ENCODE peak calls at places on chromosomes 4 and X, in six cellular contexts. I, X, Q, J, C and G are unnamed samples.

GRCh38 chrX:46758163-46758955 is 559 bp downstream of the SLC9A7 start:
- DNase-seq in X (no peak), J (no peak), C (no peak), I (peak; percentile 14), Q (peak; percentile 18), G (no peak)

GRCh38 chr4:53671757-53672156 is 80.5 kb upstream of the LNX1 start:
- DNase-seq in Q (no peak), J (no peak), I (peak; percentile 24), C (no peak), X (no peak), G (no peak)

GRCh38 chrX:135382260-135382659 is 39.5 kb upstream of the SMIM10L2A start:
- DNase-seq in C (peak; percentile 61), I (no peak), J (no peak), Q (no peak), X (no peak), G (no peak)

GRCh38 chr4:133776961-133777360 is 424.6 kb downstream of the PABPC4L start:
- DNase-seq in X (no peak), Q (no peak), J (no peak), I (no peak), C (no peak), G (no peak)

GRCh38 chr4:27791640-27792039 is 931.0 kb downstream of the STIM2 start:
- DNase-seq in Q (no peak), J (peak; percentile 84), I (no peak), C (peak; percentile 43), X (no peak), G (no peak)

GRCh38 chrX:40326186-40326965 is 228.6 kb upstream of the BCOR start:
- DNase-seq in J (no peak), X (no peak), Q (no peak), I (no peak), C (no peak), G (no peak)

GRCh38 chr4:2938906-2939305 is 24.3 kb downstream of the NOP14 start:
- DNase-seq in I (no peak), C (no peak), Q (no peak), J (no peak), X (peak; percentile 30), G (no peak)

GRCh38 chr4:166143227-166143626 is 270.2 kb downstream of the TLL1 start:
- DNase-seq in J (peak; percentile 11), I (no peak), C (peak; percentile 13), X (no peak), Q (no peak), G (no peak)

GRCh38 chr4:56742080-56742871 is 61.2 kb upstream of the HOPX start:
- DNase-seq in Q (no peak), C (no peak), I (no peak), X (no peak), J (peak; percentile 38), G (no peak)

GRCh38 chrX:40003982-40004535 is 93.7 kb downstream of the BCOR start:
- DNase-seq in X (no peak), I (no peak), Q (peak; percentile 40), C (no peak), J (no peak), G (no peak)

GRCh38 chr4:1967512-1968149 is 41.1 kb downstream of the NELFA start:
- DNase-seq in C (peak; percentile 11), I (no peak), J (peak; percentile 25), Q (no peak), X (no peak), G (no peak)

GRCh38 chr4:148795156-148795864 is 353.1 kb upstream of the NR3C2 start:
- DNase-seq in J (no peak), X (no peak), C (peak; percentile 83), Q (peak; percentile 56), I (peak; percentile 66), G (no peak)

GRCh38 chr4:90536408-90536807 is 409.2 kb downstream of the CCSER1 start:
- DNase-seq in X (no peak), C (no peak), J (no peak), I (no peak), Q (no peak), G (no peak)

GRCh38 chrX:10467793-10468192 is 152.6 kb downstream of the MID1 start:
- DNase-seq in X (no peak), I (no peak), Q (no peak), J (peak; percentile 29), C (peak; percentile 54), G (no peak)

GRCh38 chr4:173318648-173319211 is 15.4 kb downstream of the HMGB2 start:
- DNase-seq in Q (peak; percentile 35), X (no peak), I (peak; percentile 41), J (peak; percentile 70), C (peak; percentile 77), G (no peak)
- TF ChIP-seq CTCF in Q (no peak), X (peak; percentile 51), I (peak; percentile 21), J (peak; percentile 35), C (peak; percentile 17), G (no peak)

DNA sequence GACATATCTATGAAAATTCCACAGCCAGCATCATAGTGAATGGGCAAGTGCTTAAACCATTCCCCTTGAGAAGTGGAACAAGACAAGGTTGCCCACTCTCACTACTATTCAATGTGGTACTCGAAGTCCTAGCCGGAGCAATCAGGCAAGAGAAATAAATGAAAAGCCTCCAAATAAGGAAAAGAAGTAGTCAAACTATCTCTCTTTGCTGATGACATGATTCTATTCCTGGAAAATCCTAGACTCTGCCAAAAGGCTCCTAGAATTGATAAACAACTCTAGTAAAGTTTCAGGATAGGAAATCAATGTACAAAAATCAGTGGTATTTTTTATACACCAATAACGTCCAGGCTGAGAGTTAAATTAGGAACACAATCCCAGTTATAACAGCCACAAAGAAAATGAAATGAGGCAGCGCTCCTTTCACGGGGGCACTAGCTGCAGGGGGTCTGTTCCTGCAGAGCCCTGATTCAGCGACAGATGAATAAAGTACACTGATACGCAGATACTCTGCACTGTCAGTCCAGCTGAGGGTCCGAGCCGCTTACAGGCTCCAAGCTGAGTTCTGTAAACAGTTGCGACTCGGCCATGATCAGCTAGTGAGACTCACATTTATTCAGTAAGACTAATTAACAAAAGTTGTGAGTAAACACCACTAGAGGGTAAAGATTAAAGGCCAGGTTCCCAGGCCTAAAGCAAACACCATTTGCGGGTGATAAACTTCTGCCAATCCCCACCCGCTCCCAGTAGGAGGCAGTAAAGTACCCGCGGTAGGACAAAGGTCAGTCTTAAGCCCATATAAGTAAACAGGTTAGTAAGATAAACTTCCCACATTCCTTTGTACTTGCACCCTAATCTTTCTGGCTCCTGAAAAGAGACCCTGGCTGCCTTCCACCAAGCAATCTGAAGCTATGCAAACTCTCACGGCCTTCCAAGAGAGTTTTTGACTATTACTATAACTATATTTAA is 290.6 kb upstream of the GRID2 start:
- DNase-seq in Q (peak; percentile 76), J (no peak), X (peak; percentile 54), C (no peak), I (peak; percentile 1), G (no peak)
- TF ChIP-seq CTCF in Q (peak; percentile 79), J (no peak), X (peak; percentile 28), C (peak; percentile 0), I (peak; percentile 18), G (no peak)

GRCh38 chr4:155748039-155748438 is 10.8 kb upstream of the GUCY1B1 start:
- DNase-seq in C (no peak), I (no peak), Q (peak; percentile 10), J (no peak), X (no peak), G (no peak)

GRCh38 chr4:155745984-155746383 is 12.8 kb upstream of the GUCY1B1 start:
- DNase-seq in J (peak; percentile 88), C (no peak), X (no peak), Q (no peak), I (no peak), G (no peak)

GRCh38 chr4:155741546-155741945 is 17.3 kb upstream of the GUCY1B1 start:
- DNase-seq in Q (no peak), I (no peak), C (no peak), J (no peak), X (no peak), G (no peak)

GRCh38 chr4:155738548-155738947 is 20.3 kb upstream of the GUCY1B1 start:
- DNase-seq in C (no peak), Q (no peak), J (peak; percentile 95), X (no peak), I (no peak), G (no peak)

DNA sequence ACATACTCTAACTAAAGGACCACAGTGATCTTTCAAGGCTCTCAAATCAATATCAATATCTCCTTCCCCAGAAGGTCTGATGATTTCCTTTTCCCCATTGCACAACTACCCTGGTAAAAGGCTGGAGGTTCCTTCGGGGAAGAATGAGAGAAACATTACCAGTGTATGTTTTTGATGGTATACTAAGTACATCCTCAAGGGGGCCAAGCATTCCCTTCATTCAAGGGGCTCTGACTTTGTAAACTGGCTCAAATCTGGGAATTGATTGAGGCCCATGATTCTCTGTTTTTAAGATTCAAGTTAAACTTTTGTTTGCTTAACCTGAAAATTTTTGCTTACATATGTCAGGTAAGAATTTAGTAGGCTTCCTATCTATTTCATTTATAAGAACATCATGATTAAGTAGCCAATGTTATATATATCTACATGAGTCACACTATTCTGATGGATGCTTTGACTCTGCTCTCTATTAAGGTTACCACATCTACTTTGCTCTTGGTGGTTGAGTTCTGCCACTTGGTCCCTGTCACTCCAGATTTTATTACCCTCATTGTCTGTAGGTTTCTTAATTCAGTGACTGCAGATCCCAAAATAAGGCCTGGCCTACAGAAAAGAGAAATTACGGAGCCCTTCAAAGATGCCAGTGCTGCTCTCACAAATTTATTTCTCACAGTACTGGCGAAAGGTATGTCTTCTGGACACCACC is 16.4 kb upstream of the GUCY1B1 start:
- DNase-seq in X (no peak), I (no peak), C (no peak), Q (peak; percentile 56), J (peak; percentile 15), G (no peak)
- TF ChIP-seq CTCF in X (no peak), I (peak; percentile 9), C (no peak), Q (peak; percentile 35), J (peak; percentile 33), G (no peak)

GRCh38 chrX:129759576-129760061 is 20.1 kb upstream of the SASH3 start:
- DNase-seq in C (peak; percentile 81), Q (peak; percentile 2), J (peak; percentile 84), I (no peak), X (no peak), G (no peak)

GRCh38 chrX:129755779-129756650 is 17.2 kb downstream of the XPNPEP2 start:
- DNase-seq in X (no peak), J (no peak), I (no peak), Q (peak; percentile 55), C (no peak), G (no peak)

GRCh38 chrX:129749069-129749468 is 10.3 kb downstream of the XPNPEP2 start:
- DNase-seq in Q (no peak), X (no peak), J (peak; percentile 69), I (no peak), C (peak; percentile 48), G (no peak)

GRCh38 chrX:129750971-129751370 is 12.2 kb downstream of the XPNPEP2 start:
- DNase-seq in J (peak; percentile 67), Q (no peak), I (no peak), X (no peak), C (no peak), G (no peak)

DNA sequence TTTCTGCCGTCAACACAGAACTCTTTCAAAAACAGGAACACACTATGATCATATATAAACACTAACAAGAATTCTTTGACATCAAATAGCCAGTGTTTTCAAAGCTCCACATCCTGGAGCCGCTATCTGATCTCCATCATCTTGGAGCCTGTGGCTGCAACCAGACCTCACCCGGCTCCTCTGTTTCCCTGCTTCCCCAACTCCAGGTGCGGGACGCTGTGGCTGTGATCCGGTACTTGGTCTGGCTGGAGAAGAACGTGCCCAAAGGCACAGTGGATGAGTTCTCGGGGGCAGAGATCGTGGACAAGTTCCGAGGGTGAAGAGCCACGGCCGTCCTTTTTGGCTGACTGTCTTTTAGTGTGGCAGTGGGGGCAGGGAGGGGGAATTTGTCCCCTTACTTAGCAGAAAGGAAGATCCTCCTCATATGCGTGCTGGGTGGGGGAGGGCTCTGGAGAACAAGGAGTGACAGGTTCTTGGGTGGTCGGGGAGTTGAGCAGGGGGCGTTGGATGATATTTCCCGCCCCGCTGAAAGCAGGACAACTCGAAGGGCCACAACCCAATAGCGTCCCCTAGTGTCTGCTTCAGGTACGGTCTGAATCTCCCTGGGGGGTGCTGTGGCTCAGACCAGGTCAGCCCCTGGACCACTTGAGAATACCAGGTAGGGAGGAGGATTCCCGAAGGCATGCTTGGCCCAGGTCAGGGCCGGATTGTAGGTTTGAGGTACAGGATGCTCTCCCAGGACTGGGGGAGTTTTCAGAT is 15.7 kb downstream of the XPNPEP2 start:
- DNase-seq in Q (peak; percentile 65), J (no peak), I (no peak), X (no peak), C (no peak), G (no peak)
- TF ChIP-seq CTCF in Q (peak; percentile 89), J (peak; percentile 30), I (peak; percentile 40), X (peak; percentile 11), C (peak; percentile 18), G (no peak)